ENCODE peak calls at places on chromosomes 6 and 20, in four cellular contexts. O is adrenal gland, V is Peyer's patch, G is heart left ventricle. R is an unnamed sample.
A peak's percentile ranks its signal among the peaks of the same experiment; 100 is the strongest.

GRCh38 chr20:17471606-17472187 is 59.5 kb downstream of the BFSP1 start:
- DNase-seq in O (no peak), V (no peak), G (no peak), R (no peak)

GRCh38 chr6:63305278-63305677 is 14.5 kb downstream of the LGSN start:
- DNase-seq in O (no peak), V (no peak), G (no peak), R (no peak)

GRCh38 chr20:38049800-38050199 is 16.3 kb downstream of the RPRD1B start:
- DNase-seq in O (no peak), V (no peak), G (no peak), R (no peak)

GRCh38 chr20:48697845-48698491 is 129.8 kb downstream of the PREX1 start:
- DNase-seq in O (peak; percentile 92), V (peak; percentile 59), G (peak; percentile 91), R (peak; percentile 86)

GRCh38 chr6:63272397-63272796 is 47.4 kb downstream of the LGSN start:
- DNase-seq in O (no peak), V (no peak), G (no peak), R (no peak)

GRCh38 chr6:16974729-16975359 is 127.0 kb upstream of the STMND1 start:
- DNase-seq in O (no peak), V (no peak), G (no peak), R (no peak)

GRCh38 chr20:58088105-58088504 is 140.3 kb downstream of the ANKRD60 start:
- DNase-seq in O (no peak), V (no peak), G (no peak), R (no peak)

GRCh38 chr6:157460182-157460999 is 79.4 kb downstream of the ZDHHC14 start:
- DNase-seq in O (no peak), V (no peak), G (no peak), R (no peak)

GRCh38 chr6:131756039-131756438 is 45.2 kb upstream of the CTAGE9 start:
- DNase-seq in O (no peak), V (no peak), G (no peak), R (no peak)

GRCh38 chr6:22113046-22113766 is 183.6 kb downstream of the PRL start:
- DNase-seq in O (peak; percentile 91), V (no peak), G (peak; percentile 44), R (no peak)

GRCh38 chr6:49565261-49565660 is 14.8 kb downstream of the C6orf141 start:
- DNase-seq in O (no peak), V (no peak), G (no peak), R (no peak)

GRCh38 chr6:49565855-49566254 is 15.4 kb downstream of the C6orf141 start:
- DNase-seq in O (no peak), V (no peak), G (peak; percentile 36), R (no peak)

GRCh38 chr6:49570474-49571079 is 20.1 kb downstream of the C6orf141 start:
- DNase-seq in O (no peak), V (no peak), G (no peak), R (no peak)
- TF ChIP-seq CTCF in O (peak; percentile 14), V (peak; percentile 39), G (no peak), R (no peak)

GRCh38 chr20:62907377-62908317 is 18.7 kb downstream of the DIDO1 start:
- DNase-seq in O (no peak), V (no peak), G (no peak), R (no peak)
- TF ChIP-seq CTCF in O (no peak), V (peak; percentile 33), G (peak; percentile 40), R (peak; percentile 12)

GRCh38 chr6:136337606-136338005 is 48.0 kb upstream of the BCLAF1 start:
- DNase-seq in O (no peak), V (no peak), G (no peak), R (no peak)

GRCh38 chr6:136341367-136341766 is 51.7 kb upstream of the BCLAF1 start:
- DNase-seq in O (no peak), V (no peak), G (no peak), R (no peak)

GRCh38 chr6:136341967-136342366 is 52.3 kb upstream of the BCLAF1 start:
- DNase-seq in O (no peak), V (no peak), G (no peak), R (no peak)

GRCh38 chr6:136335736-136336362 is 46.2 kb upstream of the BCLAF1 start:
- DNase-seq in O (peak; percentile 41), V (no peak), G (no peak), R (no peak)

GRCh38 chr6:136338486-136338885 is 48.8 kb upstream of the BCLAF1 start:
- DNase-seq in O (no peak), V (no peak), G (no peak), R (peak; percentile 47)
- TF ChIP-seq CTCF in O (no peak), V (no peak), G (no peak), R (no peak)

GRCh38 chr20:7275628-7276237 is 508.2 kb downstream of the BMP2 start:
- DNase-seq in O (no peak), V (no peak), G (no peak), R (no peak)

GRCh38 chr20:7274870-7275269 is 507.4 kb downstream of the BMP2 start:
- DNase-seq in O (no peak), V (no peak), G (no peak), R (no peak)

GRCh38 chr20:7269452-7269851 is 502.0 kb downstream of the BMP2 start:
- DNase-seq in O (no peak), V (no peak), G (no peak), R (no peak)

DNA sequence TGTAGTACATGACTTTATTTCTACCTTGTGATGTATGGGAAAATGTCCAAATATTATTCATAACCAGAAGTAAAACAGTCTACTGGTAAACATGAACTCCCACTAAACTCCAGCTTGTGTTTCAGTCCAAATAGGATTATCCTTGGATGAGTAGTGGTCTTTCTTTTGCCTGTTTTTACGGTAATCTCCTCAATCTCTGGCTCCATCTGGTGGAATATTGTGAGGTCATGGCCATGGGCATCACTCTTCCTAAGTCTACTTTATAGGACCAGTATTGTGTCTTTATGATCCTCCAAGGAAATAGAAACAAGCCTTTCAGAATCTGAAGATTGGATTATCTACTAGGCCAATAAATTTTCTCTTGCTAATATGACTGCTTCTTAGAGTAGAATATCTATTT is 505.0 kb downstream of the BMP2 start:
- DNase-seq in O (no peak), V (no peak), G (no peak), R (no peak)
- TF ChIP-seq CTCF in O (no peak), V (no peak), G (peak; percentile 19), R (no peak)

DNA sequence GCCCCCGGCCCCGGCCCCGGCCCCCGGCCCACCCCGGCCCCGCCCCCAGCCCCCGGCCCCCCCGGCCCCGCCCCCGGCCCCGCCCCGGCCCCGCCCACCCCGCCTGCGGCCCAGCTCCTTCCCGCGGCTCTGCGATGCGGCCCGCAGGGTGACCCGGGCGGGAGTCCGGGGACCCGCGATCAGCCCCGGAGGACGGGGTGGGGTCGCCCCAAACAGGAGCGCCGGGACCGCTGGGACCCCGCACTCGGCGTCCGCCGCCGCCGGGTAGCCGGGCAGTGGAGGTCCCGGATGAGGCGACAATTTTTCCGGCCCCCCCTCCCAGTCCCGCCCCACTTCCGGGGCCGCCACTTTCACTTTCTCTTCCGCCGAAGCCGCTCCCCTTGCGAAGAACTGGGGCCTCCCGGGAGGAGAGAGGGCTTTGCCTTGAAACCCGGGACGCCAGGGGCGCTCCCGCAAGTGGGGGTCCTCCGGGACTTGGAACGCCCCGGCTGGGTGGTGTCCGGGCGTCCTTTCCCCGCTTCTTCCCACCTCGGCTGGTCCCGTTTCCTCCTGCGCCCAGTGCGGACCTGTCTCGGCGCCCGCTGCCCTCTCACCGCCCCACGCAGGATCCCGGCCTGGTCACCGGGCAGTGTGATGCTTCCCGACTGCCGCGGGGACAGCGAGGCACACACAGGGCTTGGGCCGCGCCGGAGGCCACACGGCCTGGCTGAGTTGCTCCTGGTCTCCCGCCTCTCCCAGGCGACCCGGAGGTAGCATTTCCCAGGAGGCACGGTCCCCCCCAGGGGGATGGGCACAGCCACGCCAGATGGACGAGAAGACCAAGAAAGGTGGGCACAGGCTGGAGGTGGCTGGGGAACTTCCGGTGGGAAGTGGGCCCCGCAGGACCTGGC is at the start of gene RBCK1:
- DNase-seq in O (peak; percentile 90), V (peak; percentile 93), G (peak; percentile 90), R (peak; percentile 88)
- TF ChIP-seq CTCF in O (no peak), V (no peak), G (peak; percentile 12), R (no peak)

GRCh38 chr6:70956451-70957283 is at the start of gene B3GAT2:
- DNase-seq in O (no peak), V (peak; percentile 51), G (no peak), R (no peak)
- TF ChIP-seq CTCF in O (no peak), V (no peak), G (no peak), R (no peak)

DNA sequence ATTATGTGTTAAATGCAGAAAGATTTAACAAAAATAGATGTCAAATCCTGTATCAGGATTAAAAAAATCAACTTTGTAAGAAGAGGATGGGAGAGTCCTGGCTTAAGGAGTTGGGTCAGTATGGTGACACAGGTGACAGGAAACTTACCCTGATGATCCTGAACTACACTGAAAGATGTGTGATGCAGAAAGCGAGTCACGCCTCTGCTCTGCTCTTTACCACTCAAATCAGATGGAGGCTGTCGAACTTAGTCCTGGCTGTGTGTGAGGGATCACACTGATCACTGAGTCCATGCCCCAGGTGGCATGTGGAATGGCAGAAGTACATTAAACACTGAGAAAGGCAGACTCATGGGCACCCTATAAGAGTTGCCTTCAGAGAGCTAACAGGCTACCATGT is 92.9 kb downstream of the GJA10 start:
- DNase-seq in O (no peak), V (no peak), G (no peak), R (no peak)
- TF ChIP-seq CTCF in O (no peak), V (no peak), G (no peak), R (no peak)

GRCh38 chr6:89239338-89239737 is 22.2 kb upstream of the GABRR1 start:
- DNase-seq in O (no peak), V (no peak), G (no peak), R (no peak)
- TF ChIP-seq CTCF in O (no peak), V (peak; percentile 19), G (peak; percentile 11), R (no peak)

GRCh38 chr20:55057779-55058415 is 582.5 kb downstream of the DOK5 start:
- DNase-seq in O (no peak), V (no peak), G (no peak), R (no peak)
- TF ChIP-seq CTCF in O (no peak), V (peak; percentile 59), G (peak; percentile 39), R (no peak)

GRCh38 chr6:72623808-72624207 is 1.9 kb downstream of the KCNQ5 start:
- DNase-seq in O (no peak), V (no peak), G (no peak), R (no peak)

GRCh38 chr6:72626126-72626525 is 4.3 kb downstream of the KCNQ5 start:
- DNase-seq in O (no peak), V (no peak), G (no peak), R (no peak)

GRCh38 chr6:72622094-72622540 is 253 bp downstream of the KCNQ5 start:
- DNase-seq in O (peak; percentile 57), V (no peak), G (no peak), R (peak; percentile 35)

GRCh38 chr6:72621243-72622093 is at the start of gene KCNQ5:
- DNase-seq in O (no peak), V (no peak), G (no peak), R (no peak)

GRCh38 chr6:72624557-72625160 is 2.8 kb downstream of the KCNQ5 start:
- DNase-seq in O (no peak), V (no peak), G (no peak), R (no peak)
- TF ChIP-seq CTCF in O (peak; percentile 10), V (peak; percentile 16), G (peak; percentile 50), R (no peak)

R was measured in stomach.